ENCODE peak calls at places on chromosomes 5 and 9, in ten cellular contexts. S is SK-N-SH, G is stomach, C is K562, Y is tibial nerve, J is suprapubic skin, Z is transverse colon, U is GM12878, N is HepG2, M is ovary. D is an unnamed sample.

GRCh38 chr5:135973323-135974018 is 18.7 kb upstream of the LECT2 start:
- DNase-seq in S (no peak), G (no peak), C (no peak), Y (no peak), J (peak; percentile 79), Z (no peak), U (no peak), N (peak; percentile 99), M (no peak), D (no peak)

GRCh38 chr5:15463231-15463630 is 36.7 kb upstream of the FBXL7 start:
- DNase-seq in S (no peak), G (no peak), C (no peak), Y (no peak), J (no peak), Z (no peak), U (no peak), N (no peak), M (no peak), D (no peak)

GRCh38 chr5:119453045-119453383 is 717 bp downstream of the HSD17B4 start:
- DNase-seq in S (peak; percentile 36), G (peak; percentile 56), C (peak; percentile 9), Y (no peak), J (no peak), Z (peak; percentile 36), U (no peak), N (no peak), M (no peak), D (no peak)

GRCh38 chr5:154778534-154778933 is 23.4 kb downstream of the LARP1 start:
- DNase-seq in S (no peak), G (no peak), C (no peak), Y (no peak), J (no peak), Z (no peak), U (no peak), N (no peak), M (no peak), D (no peak)

GRCh38 chr5:97501965-97502305 is 318.9 kb upstream of the RIOK2 start:
- DNase-seq in S (no peak), G (no peak), C (no peak), Y (no peak), J (no peak), Z (no peak), U (no peak), N (no peak), M (no peak), D (no peak)

GRCh38 chr9:112554516-112554915 is 67.9 kb downstream of the KIAA1958 start:
- DNase-seq in S (no peak), G (no peak), C (no peak), Y (no peak), J (no peak), Z (no peak), U (no peak), N (no peak), M (no peak), D (no peak)

GRCh38 chr9:93133641-93134017 is 422 bp downstream of the NINJ1 start:
- DNase-seq in S (peak; percentile 85), G (peak; percentile 83), C (peak; percentile 77), Y (peak; percentile 68), J (no peak), Z (peak; percentile 86), U (no peak), N (peak; percentile 79), M (peak; percentile 85), D (peak; percentile 95)

GRCh38 chr5:97355775-97356174 is 172.7 kb upstream of the RIOK2 start:
- DNase-seq in S (no peak), G (no peak), C (no peak), Y (no peak), J (no peak), Z (no peak), U (peak; percentile 74), N (no peak), M (no peak), D (no peak)

GRCh38 chr5:123599171-123599570 is 87.2 kb downstream of the CSNK1G3 start:
- DNase-seq in S (no peak), G (no peak), C (no peak), Y (no peak), J (no peak), Z (no peak), U (no peak), N (no peak), M (no peak), D (no peak)

GRCh38 chr5:169762338-169763095 is 125.4 kb downstream of the DOCK2 start:
- DNase-seq in S (no peak), G (no peak), C (no peak), Y (no peak), J (no peak), Z (no peak), U (no peak), N (no peak), M (no peak), D (no peak)

GRCh38 chr5:164188733-164189148 is 683.3 kb downstream of the MAT2B start:
- DNase-seq in S (peak; percentile 58), G (no peak), C (no peak), Y (no peak), J (no peak), Z (no peak), U (no peak), N (peak; percentile 65), M (no peak), D (no peak)

DNA sequence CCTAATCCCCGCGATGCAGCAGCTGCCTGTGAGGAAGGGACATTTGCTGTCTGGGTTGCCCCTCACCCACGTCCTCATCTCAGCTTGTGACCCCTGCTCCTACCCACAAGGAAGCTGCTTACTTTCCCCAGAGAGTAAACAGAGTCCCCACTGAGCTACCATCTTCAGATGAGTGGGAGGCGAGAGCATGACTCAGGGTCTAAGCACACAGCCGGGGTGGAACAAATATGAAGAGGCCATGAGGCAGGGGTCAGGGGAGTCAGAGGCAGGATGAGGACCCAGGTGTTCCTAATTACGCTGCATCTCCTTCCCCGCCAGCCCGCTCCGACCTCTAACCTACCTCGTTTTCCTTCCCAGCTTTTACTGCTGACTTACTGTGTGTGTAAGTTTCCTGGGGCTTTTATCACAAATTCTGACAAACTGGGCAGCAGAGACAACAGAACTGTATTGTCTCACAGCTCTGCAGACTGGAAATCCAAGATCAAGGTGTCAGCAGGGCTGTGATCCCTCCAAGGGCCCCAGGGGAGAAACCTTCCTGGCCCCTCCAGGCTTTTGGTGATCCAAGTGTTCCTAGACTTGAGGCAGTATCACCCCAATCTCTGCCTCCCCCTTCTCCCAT is 94.0 kb upstream of the DNAH5 start:
- DNase-seq in S (no peak), G (no peak), C (no peak), Y (no peak), J (no peak), Z (no peak), U (no peak), N (peak; percentile 32), M (no peak), D (peak; percentile 72)
- H3K4me1 ChIP-seq in S (peaks cover 3% of the 10 kb centered on the region), G (peaks cover 9% of the 10 kb centered on the region), C (peaks cover 4% of the 10 kb centered on the region), Y (no peaks in the 10 kb centered on the region), J (peaks cover 18% of the 10 kb centered on the region), Z (peaks cover 16% of the 10 kb centered on the region), U (no peaks in the 10 kb centered on the region), N (peaks cover 44% of the 10 kb centered on the region), M (peaks cover 5% of the 10 kb centered on the region), D (peaks cover 28% of the 10 kb centered on the region)

GRCh38 chr5:149108651-149109280 is 32.5 kb upstream of the ABLIM3 start:
- DNase-seq in S (no peak), G (no peak), C (no peak), Y (no peak), J (no peak), Z (no peak), U (no peak), N (no peak), M (no peak), D (no peak)

GRCh38 chr5:149114403-149115312 is 26.6 kb upstream of the ABLIM3 start:
- DNase-seq in S (peak; percentile 54), G (peak; percentile 57), C (peak; percentile 20), Y (peak; percentile 22), J (no peak), Z (peak; percentile 57), U (no peak), N (peak; percentile 66), M (no peak), D (no peak)

GRCh38 chr5:149113669-149114068 is 27.6 kb upstream of the ABLIM3 start:
- DNase-seq in S (no peak), G (no peak), C (no peak), Y (no peak), J (no peak), Z (no peak), U (no peak), N (no peak), M (no peak), D (no peak)

GRCh38 chr5:149110406-149110805 is 30.9 kb upstream of the ABLIM3 start:
- DNase-seq in S (no peak), G (no peak), C (no peak), Y (no peak), J (no peak), Z (no peak), U (no peak), N (no peak), M (no peak), D (no peak)
- H3K36me3 ChIP-seq in S (no peaks in the 10 kb centered on the region), G (no peaks in the 10 kb centered on the region), C (no peaks in the 10 kb centered on the region), Y (no peaks in the 10 kb centered on the region), J (no peaks in the 10 kb centered on the region), Z (no peaks in the 10 kb centered on the region), U (no peaks in the 10 kb centered on the region), N (no peaks in the 10 kb centered on the region), M (no peaks in the 10 kb centered on the region), D (no peaks in the 10 kb centered on the region)

DNA sequence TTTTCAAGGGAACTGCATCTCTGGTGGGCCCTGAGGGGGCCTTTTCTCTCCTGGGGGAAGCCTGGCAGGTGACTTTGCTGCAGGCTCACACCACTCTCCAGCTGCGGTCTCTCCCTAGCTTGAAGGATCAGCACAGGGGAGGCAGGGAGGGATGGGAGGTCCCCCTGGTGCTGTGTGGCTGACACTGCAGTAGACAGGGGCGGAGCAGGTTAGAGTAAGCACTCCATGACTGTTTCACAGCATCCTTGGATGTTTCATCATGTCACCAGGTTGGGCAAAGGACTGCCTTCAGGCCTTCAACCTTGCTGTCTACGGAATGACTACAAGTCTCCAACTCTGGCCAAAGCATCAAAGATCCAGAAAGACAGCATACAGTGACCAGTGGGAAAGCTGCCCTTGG is 470.7 kb downstream of the CDK5RAP2 start:
- DNase-seq in S (peak; percentile 50), G (no peak), C (peak; percentile 17), Y (no peak), J (no peak), Z (no peak), U (no peak), N (peak; percentile 18), M (no peak), D (no peak)
- TF ChIP-seq EP300 in S (no peak), G (no peak), C (no peak), Y (no peak), J (no peak), Z (no peak), U (no peak), N (no peak), M (no peak), D (no peak)

GRCh38 chr9:71678999-71679398 is 89.3 kb downstream of the CEMIP2 start:
- DNase-seq in S (no peak), G (no peak), C (no peak), Y (no peak), J (no peak), Z (no peak), U (no peak), N (no peak), M (no peak), D (no peak)
- H3K4me1 ChIP-seq in S (peaks cover 3% of the 10 kb centered on the region), G (no peaks in the 10 kb centered on the region), C (peaks cover 19% of the 10 kb centered on the region), Y (no peaks in the 10 kb centered on the region), J (peaks cover 24% of the 10 kb centered on the region), Z (peaks cover 75% of the 10 kb centered on the region), U (no peaks in the 10 kb centered on the region), N (peaks cover 80% of the 10 kb centered on the region), M (no peaks in the 10 kb centered on the region), D (peaks cover 43% of the 10 kb centered on the region)

DNA sequence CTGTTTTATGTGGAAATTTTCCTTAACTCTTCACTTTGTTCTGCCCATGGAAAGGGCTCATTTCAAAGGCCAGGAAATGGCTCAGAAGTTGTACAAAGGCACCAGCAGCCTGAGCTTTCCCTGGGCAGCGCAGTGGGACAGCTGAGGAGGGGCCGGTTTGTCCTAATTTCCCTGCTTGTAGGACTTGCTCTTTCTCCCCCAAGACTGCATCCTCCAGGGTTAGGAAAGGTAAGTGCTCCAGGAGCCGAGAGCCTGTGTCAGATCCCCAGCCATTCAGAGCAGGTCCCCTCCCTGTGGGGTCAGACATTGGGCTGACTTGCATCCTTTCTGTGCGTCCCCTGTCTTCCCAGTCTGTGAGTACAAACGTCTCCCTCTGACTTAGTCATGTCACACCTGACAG is 43.5 kb downstream of the AGXT2 start:
- DNase-seq in S (no peak), G (no peak), C (no peak), Y (no peak), J (no peak), Z (no peak), U (no peak), N (no peak), M (no peak), D (no peak)
- H3K36me3 ChIP-seq in S (no peaks in the 10 kb centered on the region), G (no peaks in the 10 kb centered on the region), C (no peaks in the 10 kb centered on the region), Y (no peaks in the 10 kb centered on the region), J (no peaks in the 10 kb centered on the region), Z (no peaks in the 10 kb centered on the region), U (no peaks in the 10 kb centered on the region), N (no peaks in the 10 kb centered on the region), M (no peaks in the 10 kb centered on the region), D (no peaks in the 10 kb centered on the region)